ENCODE peak calls at places on chromosome 6, in seven cellular contexts. Q is HEK293T, A is ELF-1, I is DMS53, P is sciatic nerve, J is RPMI7951, K is HAP-1. Z is an unnamed sample.

GRCh38 chr6:43113431-43114260 is 37.5 kb downstream of the PTK7 start:
- DNase-seq in Q (no peak), K (no peak), J (peak; percentile 59), I (peak; percentile 70), P (no peak), A (peak; percentile 77), Z (no peak)

GRCh38 chr6:81865712-81866111 is 113.2 kb upstream of the TENT5A start:
- DNase-seq in I (peak; percentile 86), Q (no peak), K (no peak), J (peak; percentile 75), A (no peak), P (no peak), Z (no peak)

GRCh38 chr6:139355777-139356445 is 18.5 kb downstream of the CITED2 start:
- DNase-seq in Q (no peak), P (no peak), K (no peak), J (no peak), A (peak; percentile 32), I (no peak), Z (no peak)

GRCh38 chr6:82363368-82364086 is at the start of gene TPBG:
- DNase-seq in A (peak; percentile 93), I (peak; percentile 80), Q (peak; percentile 69), K (peak; percentile 65), J (peak; percentile 72), P (peak; percentile 71), Z (peak; percentile 72)

GRCh38 chr6:85669735-85670194 is 27.1 kb upstream of the SYNCRIP start:
- DNase-seq in I (peak; percentile 19), P (no peak), Q (no peak), A (peak; percentile 23), J (peak; percentile 87), K (peak; percentile 77), Z (no peak)

GRCh38 chr6:25692472-25692871 is 40.5 kb downstream of the SCGN start:
- DNase-seq in Q (no peak), A (peak; percentile 6), J (no peak), P (no peak), I (no peak), K (no peak), Z (no peak)

GRCh38 chr6:72832271-72832670 is 210.4 kb downstream of the KCNQ5 start:
- DNase-seq in Q (no peak), I (no peak), A (no peak), J (no peak), P (no peak), K (no peak), Z (no peak)

GRCh38 chr6:142316791-142317368 is 15.1 kb downstream of the ADGRG6 start:
- DNase-seq in Q (no peak), K (no peak), I (no peak), A (no peak), P (no peak), J (no peak), Z (no peak)

GRCh38 chr6:149392535-149392934 is 7.5 kb upstream of the SUMO4 start:
- DNase-seq in I (no peak), J (no peak), K (no peak), P (no peak), Q (no peak), A (no peak), Z (no peak)